ENCODE peak calls at places on chromosome 14, in six cellular contexts. S, O, I, U, J and E are unnamed samples.

GRCh38 chr14:58072288-58073071 is 79.5 kb downstream of the ARMH4 start:
- DNase-seq in S (peak), O (no peak), I (peak), U (peak), J (peak), E (peak)

GRCh38 chr14:92540472-92541048 is 27.0 kb downstream of the RIN3 start:
- DNase-seq in S (peak), O (peak), I (peak), U (no peak), J (peak), E (peak)

GRCh38 chr14:80996049-80996901 is 40.9 kb downstream of the TSHR start:
- DNase-seq in S (peak), O (no peak), I (peak), U (peak), J (peak), E (peak)

GRCh38 chr14:99129211-99129696 is 142.7 kb downstream of the BCL11B start:
- DNase-seq in S (no peak), O (no peak), I (no peak), U (no peak), J (no peak), E (no peak)

GRCh38 chr14:92686763-92687427 is 61.5 kb downstream of the LGMN start:
- DNase-seq in S (peak), O (peak), I (peak), U (peak), J (peak), E (peak)

GRCh38 chr14:99518441-99519346 is 37.5 kb downstream of the CCNK start:
- DNase-seq in S (peak), O (peak), I (peak), U (peak), J (peak), E (peak)

GRCh38 chr14:95841680-95842079 is 35.0 kb upstream of the TUNAR start:
- DNase-seq in S (no peak), O (no peak), I (no peak), U (no peak), J (no peak), E (no peak)

GRCh38 chr14:24504425-24504824 is 3.6 kb downstream of the CMA1 start:
- DNase-seq in S (no peak), O (no peak), I (no peak), U (no peak), J (no peak), E (no peak)

GRCh38 chr14:64628940-64629403 is 75.3 kb upstream of the PLEKHG3 start:
- DNase-seq in S (peak), O (no peak), I (peak), U (no peak), J (peak), E (peak)

GRCh38 chr14:79727900-79728299 is 483.4 kb downstream of the DIO2 start:
- DNase-seq in S (no peak), O (no peak), I (no peak), U (no peak), J (no peak), E (no peak)

GRCh38 chr14:53620325-53620716 is 336.3 kb downstream of the BMP4 start:
- DNase-seq in S (no peak), O (no peak), I (no peak), U (no peak), J (no peak), E (no peak)

GRCh38 chr14:105275267-105275946 is 25.4 kb downstream of the BRF1 start:
- DNase-seq in S (peak), O (no peak), I (peak), U (no peak), J (no peak), E (peak)

GRCh38 chr14:100620437-100621100 is 33.4 kb upstream of the BEGAIN start:
- DNase-seq in S (no peak), O (no peak), I (no peak), U (no peak), J (no peak), E (no peak)

GRCh38 chr14:78202178-78202577 is 32.0 kb downstream of the NRXN3 start:
- DNase-seq in S (no peak), O (no peak), I (no peak), U (no peak), J (no peak), E (no peak)

GRCh38 chr14:104582005-104582404 is 2.4 kb downstream of the C14orf180 start:
- DNase-seq in S (no peak), O (peak), I (no peak), U (no peak), J (no peak), E (no peak)

GRCh38 chr14:54754623-54755386 is 147.8 kb downstream of the GCH1 start:
- DNase-seq in S (no peak), O (no peak), I (no peak), U (no peak), J (no peak), E (no peak)

GRCh38 chr14:32137883-32138282 is 60.8 kb downstream of the ARHGAP5 start:
- DNase-seq in S (no peak), O (no peak), I (no peak), U (no peak), J (no peak), E (no peak)

GRCh38 chr14:32137313-32137712 is 60.2 kb downstream of the ARHGAP5 start:
- DNase-seq in S (no peak), O (no peak), I (no peak), U (no peak), J (no peak), E (no peak)

GRCh38 chr14:32136027-32136825 is 59.1 kb downstream of the ARHGAP5 start:
- DNase-seq in S (peak), O (no peak), I (no peak), U (no peak), J (no peak), E (peak)

GRCh38 chr14:32129124-32129523 is 52.0 kb downstream of the ARHGAP5 start:
- DNase-seq in S (peak), O (no peak), I (no peak), U (no peak), J (peak), E (peak)

GRCh38 chr14:32134448-32135070 is 57.5 kb downstream of the ARHGAP5 start:
- DNase-seq in S (peak), O (no peak), I (peak), U (no peak), J (no peak), E (peak)
- TF ChIP-seq CTCF in S (no peak), O (no peak), I (no peak), U (no peak), J (no peak), E (no peak)

DNA sequence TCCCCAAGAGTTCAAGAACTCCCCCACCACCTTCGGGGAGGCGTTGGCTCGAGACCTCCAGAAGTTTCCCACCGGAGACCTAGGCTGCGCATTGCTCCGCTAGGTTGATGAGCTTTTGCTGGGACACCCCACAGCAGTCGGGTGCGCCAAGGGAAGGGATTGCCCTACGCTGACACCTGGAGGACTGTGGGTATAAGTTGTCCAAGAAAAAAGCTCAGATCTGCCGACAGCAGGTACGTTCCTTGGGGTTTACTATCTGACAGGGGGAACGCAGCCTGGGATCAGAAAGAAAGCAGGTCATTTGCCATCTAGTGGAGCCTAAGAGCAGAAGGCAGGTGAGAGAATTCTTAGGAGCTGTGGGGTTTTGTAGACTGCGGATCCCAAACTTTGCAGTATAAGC is 98.8 kb downstream of the FRMD6 start:
- DNase-seq in S (no peak), O (no peak), I (no peak), U (peak), J (no peak), E (no peak)
- TF ChIP-seq CTCF in S (no peak), O (no peak), I (peak), U (peak), J (no peak), E (no peak)

GRCh38 chr14:68340262-68340661 is 452.6 kb downstream of the ZFP36L1 start:
- DNase-seq in S (no peak), O (no peak), I (no peak), U (no peak), J (no peak), E (no peak)
- TF ChIP-seq CTCF in S (no peak), O (no peak), I (no peak), U (no peak), J (no peak), E (no peak)

GRCh38 chr14:21723431-21724045 is 49.9 kb upstream of the OR4E1 start:
- DNase-seq in S (peak), O (no peak), I (no peak), U (peak), J (peak), E (peak)
- TF ChIP-seq CTCF in S (peak), O (no peak), I (peak), U (no peak), J (peak), E (peak)

DNA sequence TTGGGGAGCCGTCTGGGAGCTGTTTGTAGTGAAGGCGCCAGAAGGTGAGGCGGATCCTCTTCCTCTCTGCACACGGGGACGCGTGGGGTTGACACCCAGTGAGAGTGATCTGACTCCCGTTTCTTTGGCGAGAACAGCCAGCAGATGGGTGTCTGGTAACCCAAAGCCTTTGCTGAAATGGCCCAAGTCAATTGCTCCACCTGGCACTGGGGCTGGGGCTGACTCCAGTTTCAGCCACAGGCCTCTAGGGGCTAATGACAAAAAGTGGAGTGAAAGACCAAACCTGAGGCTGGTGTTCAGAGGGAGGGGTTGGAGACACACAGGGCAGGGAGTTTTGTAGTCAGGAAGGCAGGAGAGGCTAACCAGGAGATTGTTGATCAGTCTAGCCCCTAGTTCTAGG is 87.0 kb downstream of the FRMD6 start:
- DNase-seq in S (no peak), O (no peak), I (no peak), U (peak), J (no peak), E (no peak)
- TF ChIP-seq CTCF in S (no peak), O (no peak), I (peak), U (no peak), J (no peak), E (no peak)

GRCh38 chr14:88562831-88563686 is at the start of gene ZC3H14:
- DNase-seq in S (peak), O (peak), I (peak), U (peak), J (peak), E (peak)
- TF ChIP-seq CTCF in S (no peak), O (no peak), I (no peak), U (no peak), J (no peak), E (no peak)

GRCh38 chr14:103504991-103505565 is 17.6 kb downstream of the CKB start:
- DNase-seq in S (no peak), O (no peak), I (no peak), U (no peak), J (no peak), E (no peak)
- TF ChIP-seq CTCF in S (peak), O (no peak), I (peak), U (no peak), J (peak), E (no peak)

DNA sequence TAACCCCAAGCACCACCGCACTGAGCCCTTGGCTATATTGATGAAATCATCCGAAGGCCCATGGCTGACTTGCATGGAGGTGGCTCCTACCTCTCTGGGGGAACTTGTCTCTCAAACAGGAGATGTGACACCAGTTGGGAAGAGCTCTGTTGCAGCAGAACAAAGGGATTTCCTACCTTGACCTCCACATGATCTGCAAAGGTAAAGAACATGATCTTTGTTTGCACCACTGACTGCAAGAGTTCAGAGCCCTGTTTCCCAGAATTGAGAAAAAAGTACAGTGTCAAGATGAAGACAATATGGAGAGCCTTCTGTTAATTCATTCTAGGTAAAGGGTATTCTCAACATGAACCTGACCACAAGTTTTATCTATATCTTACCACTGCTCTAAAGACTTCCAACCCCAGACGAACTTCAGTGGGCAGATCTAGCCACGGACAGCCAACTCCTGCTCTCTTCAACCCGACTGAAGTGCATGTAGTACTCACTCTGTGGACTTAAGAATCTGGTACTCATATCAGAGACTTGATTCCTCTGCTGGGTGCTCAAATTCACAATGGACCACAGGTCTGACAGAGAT is 32.1 kb downstream of the ZFYVE26 start:
- DNase-seq in S (no peak), O (no peak), I (no peak), U (no peak), J (no peak), E (no peak)
- TF ChIP-seq CTCF in S (no peak), O (no peak), I (no peak), U (no peak), J (no peak), E (no peak)

GRCh38 chr14:88792572-88793258 is at the start of gene EML5:
- DNase-seq in S (peak), O (peak), I (peak), U (peak), J (peak), E (peak)
- TF ChIP-seq CTCF in S (peak), O (peak), I (peak), U (peak), J (peak), E (peak)

DNA sequence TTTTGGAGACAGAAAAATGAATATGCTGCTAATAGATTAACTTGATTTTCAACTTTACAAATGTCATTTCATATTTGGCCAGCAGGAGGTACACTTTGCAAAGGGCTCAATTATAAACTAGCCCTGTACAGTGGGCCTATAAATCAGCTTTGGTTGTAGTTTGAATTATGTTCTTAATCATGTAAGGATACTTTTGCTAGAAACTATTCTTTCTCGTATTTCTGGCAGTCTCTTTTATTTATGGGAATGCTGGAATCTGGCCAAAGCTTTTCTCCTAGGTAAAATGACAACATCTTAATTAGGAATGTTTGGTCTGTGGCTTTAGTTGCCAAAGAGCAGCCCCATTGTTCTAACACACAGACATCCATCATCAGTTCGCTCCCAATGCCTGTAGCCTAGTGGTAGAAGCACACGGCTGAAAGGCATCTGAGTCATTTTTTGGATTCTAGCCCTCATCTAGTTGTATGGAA is 1322.3 kb upstream of the SEL1L start:
- DNase-seq in S (peak), O (no peak), I (no peak), U (peak), J (peak), E (peak)
- TF ChIP-seq CTCF in S (peak), O (peak), I (peak), U (peak), J (peak), E (peak)